ENCODE peak calls at places on chromosomes 7 and 10, in nine cellular contexts. H is neural progenitor cell, J is Peyer's patch, U is OCI-LY7, W is pancreas, X is BE2C, K is vagina, F is transverse colon, D is psoas muscle. R is an unnamed sample.

GRCh38 chr10:113089581-113089980 is 139.5 kb downstream of the TCF7L2 start:
- DNase-seq in H (no peak), J (peak; percentile 38), U (no peak), W (no peak), X (no peak), K (no peak), F (peak; percentile 33), D (no peak), R (no peak)

GRCh38 chr7:16926283-16926682 is 44.5 kb upstream of the AGR3 start:
- DNase-seq in H (peak; percentile 34), J (peak; percentile 65), U (peak; percentile 2), W (no peak), X (no peak), K (no peak), F (peak; percentile 39), D (no peak), R (no peak)

GRCh38 chr10:45555789-45556188 is 116.8 kb downstream of the ZFAND4 start:
- DNase-seq in H (no peak), J (no peak), U (no peak), W (no peak), X (no peak), K (no peak), F (no peak), D (no peak), R (no peak)

GRCh38 chr7:117937726-117938483 is 64.7 kb upstream of the CTTNBP2 start:
- DNase-seq in H (no peak), J (no peak), U (no peak), W (no peak), X (no peak), K (no peak), F (no peak), D (no peak), R (no peak)

GRCh38 chr7:50166997-50167961 is 74.2 kb upstream of the ZPBP start:
- DNase-seq in H (no peak), J (no peak), U (peak; percentile 84), W (no peak), X (no peak), K (no peak), F (no peak), D (no peak), R (no peak)

GRCh38 chr10:59709472-59710125 is at the start of gene SLC16A9:
- DNase-seq in H (peak; percentile 89), J (peak; percentile 56), U (no peak), W (peak; percentile 68), X (peak; percentile 75), K (no peak), F (peak; percentile 69), D (peak; percentile 80), R (peak; percentile 59)

GRCh38 chr10:118870467-118871243 is 115.9 kb upstream of the CACUL1 start:
- DNase-seq in H (peak; percentile 12), J (no peak), U (no peak), W (peak; percentile 16), X (peak; percentile 66), K (no peak), F (no peak), D (no peak), R (no peak)

GRCh38 chr7:21945374-21946227 is at the start of gene CDCA7L:
- DNase-seq in H (peak; percentile 87), J (peak; percentile 89), U (peak; percentile 93), W (peak; percentile 79), X (peak; percentile 82), K (no peak), F (peak; percentile 81), D (peak; percentile 83), R (peak; percentile 67)

GRCh38 chr7:96321041-96321669 is 743 bp downstream of the SLC25A13 start:
- DNase-seq in H (peak; percentile 91), J (peak; percentile 93), U (peak; percentile 15), W (peak; percentile 78), X (peak; percentile 82), K (peak; percentile 96), F (peak; percentile 90), D (peak; percentile 89), R (peak; percentile 87)

GRCh38 chr7:91031757-91032156 is 232.5 kb upstream of the FZD1 start:
- DNase-seq in H (no peak), J (no peak), U (no peak), W (no peak), X (no peak), K (no peak), F (no peak), D (no peak), R (no peak)

GRCh38 chr10:6068422-6068821 is 6.3 kb upstream of the IL2RA start:
- DNase-seq in H (no peak), J (peak; percentile 83), U (peak; percentile 90), W (no peak), X (no peak), K (no peak), F (peak; percentile 46), D (no peak), R (no peak)

GRCh38 chr10:8889538-8889937 is 835.0 kb downstream of the GATA3 start:
- DNase-seq in H (no peak), J (no peak), U (no peak), W (no peak), X (no peak), K (no peak), F (no peak), D (no peak), R (no peak)

DNA sequence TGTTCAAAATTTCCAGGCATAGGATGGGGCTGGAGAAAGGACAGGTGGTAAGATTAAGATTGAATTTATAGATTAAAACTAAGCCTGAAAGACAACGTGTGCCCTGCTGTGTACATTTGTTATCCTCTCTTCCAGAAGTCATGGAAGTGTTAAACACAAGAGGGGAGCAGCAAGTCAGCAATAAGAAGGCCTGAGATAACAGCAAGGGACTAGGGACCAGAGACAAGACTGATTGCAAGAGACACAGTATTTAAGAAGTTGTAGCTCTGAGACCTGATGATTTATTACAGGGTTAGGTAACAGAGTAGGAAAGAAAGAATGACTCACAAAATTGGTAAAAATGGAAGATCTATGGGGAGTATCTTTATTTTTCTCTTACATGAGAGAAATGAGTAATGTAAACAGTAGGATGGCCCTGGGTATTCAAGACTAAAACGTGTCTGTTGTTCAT is 55.7 kb upstream of the COL1A2 start:
- DNase-seq in H (no peak), J (no peak), U (no peak), W (no peak), X (no peak), K (no peak), F (no peak), D (no peak), R (no peak)
- TF ChIP-seq CTCF in H (no peak), J (no peak), U (no peak), W (no peak), X (no peak), K (no peak), F (no peak), D (no peak), R (no peak)

GRCh38 chr7:152148706-152149105 is 123.2 kb downstream of the GALNT11 start:
- DNase-seq in H (no peak), J (no peak), U (no peak), W (no peak), X (no peak), K (no peak), F (no peak), D (no peak), R (no peak)

GRCh38 chr7:152149363-152149762 is 123.9 kb downstream of the GALNT11 start:
- DNase-seq in H (no peak), J (no peak), U (no peak), W (no peak), X (no peak), K (no peak), F (no peak), D (no peak), R (no peak)

DNA sequence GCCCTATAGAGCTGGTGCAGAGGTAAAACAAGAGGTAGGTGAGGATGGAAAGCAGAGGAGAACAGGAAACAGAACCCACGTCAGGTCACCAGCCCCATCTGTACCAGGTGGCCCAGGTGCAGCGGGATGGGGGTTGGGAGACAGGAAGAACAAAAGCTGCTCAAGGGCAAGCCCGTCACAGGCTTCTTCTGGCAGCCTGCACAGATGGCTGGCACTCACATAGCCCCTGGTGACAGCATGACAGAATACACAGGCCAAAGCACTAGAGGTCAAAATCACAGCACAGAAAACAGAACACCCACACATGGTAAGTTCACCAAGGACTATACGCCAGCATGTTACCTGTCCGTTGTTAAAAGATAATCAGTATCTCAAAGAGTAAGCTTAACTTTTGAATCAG is 126.8 kb downstream of the GALNT11 start:
- DNase-seq in H (no peak), J (no peak), U (peak; percentile 52), W (no peak), X (no peak), K (no peak), F (no peak), D (no peak), R (no peak)
- H3K4me1 ChIP-seq in H (no peaks in the 10 kb centered on the region), J (no peaks in the 10 kb centered on the region), U (peaks cover 14% of the 10 kb centered on the region), W (no peaks in the 10 kb centered on the region), X (peaks cover 4% of the 10 kb centered on the region), K (no peaks in the 10 kb centered on the region), F (no peaks in the 10 kb centered on the region), D (no peaks in the 10 kb centered on the region), R (no peaks in the 10 kb centered on the region)

GRCh38 chr10:95346715-95347401 is 56.1 kb upstream of the PDLIM1 start:
- DNase-seq in H (peak; percentile 68), J (peak; percentile 28), U (no peak), W (no peak), X (no peak), K (no peak), F (no peak), D (no peak), R (no peak)
- H3K36me3 ChIP-seq in H (no peaks in the 10 kb centered on the region), J (no peaks in the 10 kb centered on the region), U (no peaks in the 10 kb centered on the region), W (no peaks in the 10 kb centered on the region), X (no peaks in the 10 kb centered on the region), K (no peaks in the 10 kb centered on the region), F (no peaks in the 10 kb centered on the region), D (no peaks in the 10 kb centered on the region), R (peaks cover 100% of the 10 kb centered on the region)

GRCh38 chr10:95656291-95657164 is at the start of gene ALDH18A1:
- DNase-seq in H (peak; percentile 94), J (peak; percentile 97), U (peak; percentile 95), W (peak; percentile 95), X (peak; percentile 90), K (peak; percentile 90), F (peak; percentile 95), D (peak; percentile 95), R (peak; percentile 94)
- TF ChIP-seq CTCF in H (no peak), J (no peak), U (no peak), W (no peak), X (no peak), K (no peak), F (peak; percentile 21), D (no peak), R (no peak)